ENCODE peak calls at places on chromosomes 2 and 18, in four cellular contexts. W is right lobe of liver, Q is psoas muscle, N is transverse colon. X is an unnamed sample. For H3K4me1, the result is how much of the 10 kb centered on the place peaks cover.

GRCh38 chr18:12531747-12532146 is 124.0 kb downstream of the PRELID3A start:
- DNase-seq in N (no peak), W (no peak), Q (no peak), X (no peak)

GRCh38 chr2:159249955-159250723 is 36.4 kb downstream of the WDSUB1 start:
- DNase-seq in W (no peak), Q (peak), N (peak), X (peak)

GRCh38 chr2:174774828-174775227 is 10.6 kb upstream of the CHRNA1 start:
- DNase-seq in N (no peak), W (no peak), Q (no peak), X (no peak)

GRCh38 chr18:45626330-45627203 is 11.3 kb downstream of the SLC14A2 start:
- DNase-seq in Q (no peak), N (no peak), W (no peak), X (no peak)

GRCh38 chr2:57692395-57692794 is 354.2 kb upstream of the VRK2 start:
- DNase-seq in N (no peak), W (no peak), Q (no peak), X (no peak)

GRCh38 chr2:48026865-48027264 is 120.6 kb upstream of the FBXO11 start:
- DNase-seq in Q (no peak), W (no peak), N (no peak), X (no peak)

GRCh38 chr18:12362473-12363174 is 14.4 kb downstream of the AFG3L2 start:
- DNase-seq in W (no peak), N (no peak), Q (no peak), X (no peak)

GRCh38 chr2:201831469-201831868 is 25.1 kb downstream of the CDK15 start:
- DNase-seq in W (no peak), Q (no peak), N (no peak), X (no peak)

GRCh38 chr2:162768646-162769045 is 69.9 kb downstream of the KCNH7 start:
- DNase-seq in N (no peak), Q (no peak), W (no peak), X (no peak)

GRCh38 chr2:37000273-37000780 is 34.0 kb upstream of the STRN start:
- DNase-seq in Q (no peak), W (no peak), N (no peak), X (no peak)

GRCh38 chr2:161586517-161587167 is 37.6 kb upstream of the SLC4A10 start:
- DNase-seq in N (no peak), Q (no peak), W (no peak), X (no peak)

GRCh38 chr18:44035554-44035953 is 645.1 kb upstream of the SETBP1 start:
- DNase-seq in W (no peak), N (no peak), Q (no peak), X (no peak)

GRCh38 chr2:45342-46130 is 769 bp downstream of the FAM110C start:
- DNase-seq in W (peak), N (peak), Q (no peak), X (no peak)

GRCh38 chr2:104028066-104028465 is 825.8 kb upstream of the POU3F3 start:
- DNase-seq in Q (no peak), N (no peak), W (no peak), X (no peak)

GRCh38 chr2:239022437-239023260 is 174.8 kb downstream of the TWIST2 start:
- DNase-seq in Q (no peak), W (no peak), N (no peak), X (no peak)

GRCh38 chr2:225889452-225889851 is 489.9 kb downstream of the NYAP2 start:
- DNase-seq in N (no peak), W (no peak), Q (no peak), X (no peak)

GRCh38 chr2:217756375-217757107 is 246.3 kb downstream of the TNS1 start:
- DNase-seq in W (peak), Q (peak), N (peak), X (no peak)

GRCh38 chr2:159298967-159299366 is 12.5 kb upstream of the WDSUB1 start:
- DNase-seq in W (no peak), N (no peak), Q (no peak), X (no peak)

GRCh38 chr18:57863706-57864105 is 60.6 kb upstream of the ATP8B1 start:
- DNase-seq in Q (no peak), N (no peak), W (no peak), X (no peak)

GRCh38 chr2:176004925-176005324 is 2.9 kb upstream of the LNPK start:
- DNase-seq in W (no peak), Q (no peak), N (no peak), X (no peak)

GRCh38 chr2:105896765-105897163 is 152.1 kb downstream of the NCK2 start:
- DNase-seq in N (no peak), W (no peak), Q (no peak), X (no peak)

GRCh38 chr2:47221039-47221438 is 65.9 kb upstream of the STPG4 start:
- DNase-seq in W (no peak), Q (no peak), N (no peak), X (no peak)

GRCh38 chr18:5673576-5673975 is 129.8 kb upstream of the EPB41L3 start:
- DNase-seq in Q (no peak), N (no peak), W (no peak), X (no peak)

GRCh38 chr2:226978300-226978699 is 142.4 kb downstream of the RHBDD1 start:
- DNase-seq in W (no peak), Q (no peak), N (no peak), X (no peak)

GRCh38 chr18:34734048-34734447 is 23.9 kb downstream of the DTNA start:
- DNase-seq in W (no peak), N (no peak), Q (no peak), X (no peak)

GRCh38 chr2:3110555-3110954 is 267.1 kb downstream of the EIPR1 start:
- DNase-seq in W (no peak), N (no peak), Q (no peak), X (no peak)

GRCh38 chr2:189192766-189193165 is 13.2 kb upstream of the COL5A2 start:
- DNase-seq in Q (no peak), W (no peak), N (no peak), X (no peak)

GRCh38 chr2:85920810-85921545 is 32.2 kb upstream of the ST3GAL5 start:
- DNase-seq in N (no peak), W (no peak), Q (no peak), X (no peak)

DNA sequence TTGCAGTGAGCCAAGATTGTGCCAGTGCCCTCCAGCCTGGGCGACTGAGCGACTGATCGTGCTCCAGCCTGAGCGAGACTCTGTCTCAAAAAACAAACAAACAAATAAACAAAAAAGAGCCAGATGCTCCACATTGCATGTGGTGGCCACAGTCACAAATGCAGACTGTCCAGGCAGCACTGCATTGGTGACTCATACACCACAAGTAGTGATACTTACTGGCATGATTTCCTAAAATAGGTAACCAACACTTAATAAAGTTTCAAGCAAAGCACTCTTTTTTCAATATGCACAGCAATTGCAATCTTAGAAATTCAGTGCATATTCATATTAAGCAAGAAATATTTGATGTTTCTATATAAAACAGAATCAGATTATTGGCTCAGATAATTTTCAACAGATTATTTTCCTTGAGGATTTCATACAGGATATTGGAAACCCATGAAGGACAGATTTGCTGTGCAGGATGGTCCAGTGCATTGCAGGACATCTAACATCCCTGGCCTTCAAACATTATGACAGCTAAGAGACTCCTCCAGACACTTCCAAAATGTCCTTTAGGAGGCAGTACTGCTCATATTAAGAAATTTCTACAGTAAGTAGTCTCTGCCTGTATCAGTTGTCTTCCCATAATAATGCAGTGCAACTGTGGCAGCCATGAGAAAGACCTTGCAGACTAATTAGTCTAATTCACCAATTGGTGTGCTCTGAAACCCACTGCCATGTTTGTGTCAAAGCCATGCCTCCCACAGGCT is 10.5 kb upstream of the SLC1A4 start:
- DNase-seq in W (no peak), Q (no peak), N (no peak), X (no peak)
- TF ChIP-seq CTCF in W (no peak), Q (peak), N (peak), X (no peak)

GRCh38 chr18:61237529-61237928 is 95.7 kb upstream of the CDH20 start:
- DNase-seq in W (no peak), N (no peak), Q (no peak), X (no peak)

DNA sequence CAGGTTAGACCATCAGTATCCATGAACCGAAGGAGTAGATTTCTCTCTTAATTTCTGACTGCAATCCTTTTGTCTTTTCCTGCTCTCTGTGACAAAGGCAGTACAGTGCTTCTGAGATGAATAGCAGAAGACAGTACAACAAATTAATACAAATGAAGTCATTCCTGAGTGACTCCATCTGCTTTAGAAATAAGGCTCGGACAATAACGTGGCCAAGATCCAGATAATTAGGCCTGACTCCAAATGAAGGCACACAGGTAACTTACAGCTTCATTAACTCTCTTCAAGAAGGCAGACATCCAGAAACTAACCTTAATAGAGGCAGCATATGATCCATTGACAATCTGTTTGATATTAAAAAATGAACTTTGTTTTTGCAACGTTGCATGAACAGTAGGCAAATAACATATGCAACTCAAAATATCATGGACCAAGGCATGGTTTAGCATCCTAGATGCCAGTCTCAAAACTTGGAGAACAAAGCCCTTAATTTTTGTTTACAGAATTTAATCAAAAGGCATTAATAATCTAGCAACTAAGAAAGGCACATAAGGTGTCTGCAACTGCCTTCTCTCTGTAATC is 96.7 kb upstream of the CDH20 start:
- DNase-seq in Q (no peak), N (no peak), W (no peak), X (no peak)
- H3K4me1 ChIP-seq in Q (under half), N (under half), W (under half), X (under half)

DNA sequence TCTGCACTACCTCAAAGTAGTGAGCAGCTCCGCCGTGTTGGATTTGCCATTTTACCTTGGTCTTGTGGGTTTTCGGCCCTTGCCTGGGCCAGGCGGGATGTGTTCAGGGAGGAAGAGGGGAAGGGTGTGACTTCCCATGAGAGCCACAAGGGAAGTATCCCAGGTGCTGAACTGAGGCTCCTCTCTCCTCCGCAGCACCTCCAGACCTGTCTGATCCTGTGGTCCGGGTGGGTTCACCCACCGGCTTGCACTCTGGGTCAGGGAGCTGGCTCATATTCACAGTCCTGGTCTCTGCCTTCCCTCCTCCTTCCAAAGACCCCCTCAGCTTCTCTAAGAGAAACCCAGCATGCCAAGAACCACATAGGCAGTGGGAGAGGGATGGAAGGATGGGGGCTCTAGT is 235.8 kb downstream of the SEPTIN10 start:
- DNase-seq in W (no peak), Q (no peak), N (no peak), X (no peak)
- TF ChIP-seq CTCF in W (no peak), Q (no peak), N (no peak), X (no peak)

GRCh38 chr2:143148757-143149156 is 19.5 kb downstream of the ARHGAP15 start:
- DNase-seq in W (no peak), Q (no peak), N (no peak), X (no peak)

GRCh38 chr2:143152219-143152618 is 23.0 kb downstream of the ARHGAP15 start:
- DNase-seq in N (no peak), W (no peak), Q (no peak), X (no peak)

GRCh38 chr2:143151111-143151752 is 22.0 kb downstream of the ARHGAP15 start:
- DNase-seq in Q (no peak), W (no peak), N (no peak), X (no peak)

GRCh38 chr2:143150287-143150686 is 21.1 kb downstream of the ARHGAP15 start:
- DNase-seq in Q (no peak), N (no peak), W (no peak), X (no peak)

DNA sequence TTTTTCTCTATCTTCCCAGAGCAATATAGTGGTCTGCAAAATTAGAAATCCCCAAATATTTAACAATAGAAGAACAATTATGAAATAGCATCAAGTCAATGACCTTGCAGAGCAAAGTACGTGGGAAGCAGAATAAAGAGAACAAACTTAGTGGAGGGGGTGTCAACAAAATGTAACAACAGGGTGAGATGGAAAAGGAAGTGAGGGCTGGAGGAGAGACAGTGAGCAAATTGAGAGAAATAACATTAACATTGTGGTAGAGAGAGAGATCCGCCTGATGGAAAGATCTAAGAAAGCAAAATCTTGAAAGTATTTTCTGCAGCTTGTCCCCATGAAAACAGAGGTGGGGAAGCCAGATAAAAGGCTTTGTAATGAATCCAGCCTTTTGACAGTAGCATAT is 23.4 kb downstream of the ARHGAP15 start:
- DNase-seq in W (no peak), N (no peak), Q (no peak), X (no peak)
- H3K4me1 ChIP-seq in W (under half), N (under half), Q (under half), X (under half)

DNA sequence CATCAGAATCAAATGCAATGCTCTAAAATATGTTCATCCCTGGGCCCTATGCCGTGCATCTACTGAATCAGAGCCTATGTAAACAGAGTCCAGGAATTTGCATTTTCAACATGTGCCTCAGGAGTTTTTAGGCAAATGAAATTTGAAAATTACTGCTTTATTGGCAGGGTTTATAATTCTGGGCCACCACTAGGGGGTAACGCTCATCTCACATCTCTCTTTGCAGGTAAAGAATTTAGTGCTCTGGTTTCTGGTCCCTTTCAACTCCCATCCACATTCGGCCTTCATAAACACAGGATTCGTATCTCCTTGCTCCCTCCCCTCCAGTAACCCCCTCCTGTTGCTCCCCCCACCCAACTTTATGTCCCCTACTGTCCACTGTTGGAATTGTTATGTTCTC is 49.3 kb downstream of the LYPD6B start:
- DNase-seq in Q (no peak), W (no peak), N (no peak), X (no peak)
- TF ChIP-seq CTCF in Q (no peak), W (peak), N (peak), X (no peak)

GRCh38 chr2:230924470-230925341 is at the start of gene GPR55:
- DNase-seq in N (peak), Q (no peak), W (no peak), X (no peak)

GRCh38 chr2:230922951-230923717 is 1.9 kb downstream of the GPR55 start:
- DNase-seq in Q (no peak), W (no peak), N (peak), X (no peak)

GRCh38 chr2:230925879-230926765 is 1.1 kb upstream of the GPR55 start:
- DNase-seq in Q (no peak), W (no peak), N (peak), X (no peak)

GRCh38 chr2:230924092-230924469 is 961 bp downstream of the GPR55 start:
- DNase-seq in N (peak), Q (no peak), W (no peak), X (no peak)

GRCh38 chr2:230925443-230925878 is 419 bp upstream of the GPR55 start:
- DNase-seq in W (no peak), Q (no peak), N (peak), X (no peak)
- H3K4me1 ChIP-seq in W (under half), Q (under half), N (under half), X (under half)

X was measured in thoracic aorta.